ENCODE peak calls at places on chromosomes 2 and 18, in five cellular contexts. One of them, this sample, is unnamed.

GRCh38 chr18:11953113-11953512 is 28.2 kb upstream of the IMPA2 start:
- DNase-seq in lower leg skin: no peak
- DNase-seq in GM23338: no peak
- DNase-seq in MCF 10A: no peak
- DNase-seq in GM13976: no peak
- DNase-seq in this sample: no peak

GRCh38 chr18:33802955-33803354 is 224.9 kb downstream of the ASXL3 start:
- DNase-seq in lower leg skin: no peak
- DNase-seq in GM23338: no peak
- DNase-seq in MCF 10A: no peak
- DNase-seq in GM13976: no peak
- DNase-seq in this sample: no peak

GRCh38 chr18:78713726-78714125 is 265.9 kb upstream of the SALL3 start:
- DNase-seq in lower leg skin: no peak
- DNase-seq in GM23338: no peak
- DNase-seq in MCF 10A: no peak
- DNase-seq in GM13976: no peak
- DNase-seq in this sample: no peak

GRCh38 chr2:191582355-191582754 is 95.6 kb upstream of the NABP1 start:
- DNase-seq in lower leg skin: no peak
- DNase-seq in GM23338: no peak
- DNase-seq in MCF 10A: peak; percentile 85
- DNase-seq in GM13976: no peak
- DNase-seq in this sample: no peak

GRCh38 chr2:239385096-239386000 is 15.5 kb downstream of the HDAC4 start:
- DNase-seq in lower leg skin: no peak
- DNase-seq in GM23338: no peak
- DNase-seq in MCF 10A: no peak
- DNase-seq in GM13976: no peak
- DNase-seq in this sample: no peak

GRCh38 chr2:10076988-10077527 is 3.2 kb downstream of the CYS1 start:
- DNase-seq in lower leg skin: no peak
- DNase-seq in GM23338: no peak
- DNase-seq in MCF 10A: no peak
- DNase-seq in GM13976: no peak
- DNase-seq in this sample: no peak

GRCh38 chr2:235095569-235095968 is 143.8 kb downstream of the SH3BP4 start:
- DNase-seq in lower leg skin: no peak
- DNase-seq in GM23338: no peak
- DNase-seq in MCF 10A: peak; percentile 13
- DNase-seq in GM13976: no peak
- DNase-seq in this sample: no peak

GRCh38 chr2:240611601-240612210 is 13.6 kb upstream of the GPR35 start:
- DNase-seq in lower leg skin: no peak
- DNase-seq in GM23338: no peak
- DNase-seq in MCF 10A: no peak
- DNase-seq in GM13976: no peak
- DNase-seq in this sample: no peak

GRCh38 chr18:78685980-78686530 is 293.6 kb upstream of the SALL3 start:
- DNase-seq in lower leg skin: no peak
- DNase-seq in GM23338: no peak
- DNase-seq in MCF 10A: no peak
- DNase-seq in GM13976: no peak
- DNase-seq in this sample: no peak

GRCh38 chr2:60819155-60819862 is 62.1 kb upstream of the REL start:
- DNase-seq in lower leg skin: no peak
- DNase-seq in GM23338: no peak
- DNase-seq in MCF 10A: no peak
- DNase-seq in GM13976: no peak
- DNase-seq in this sample: peak; percentile 60

GRCh38 chr18:22868831-22869230 is 64.3 kb upstream of the RBBP8 start:
- DNase-seq in lower leg skin: no peak
- DNase-seq in GM23338: no peak
- DNase-seq in MCF 10A: no peak
- DNase-seq in GM13976: no peak
- DNase-seq in this sample: no peak

GRCh38 chr2:100877555-100877954 is 57.6 kb downstream of the NPAS2 start:
- DNase-seq in lower leg skin: no peak
- DNase-seq in GM23338: no peak
- DNase-seq in MCF 10A: peak; percentile 73
- DNase-seq in GM13976: no peak
- DNase-seq in this sample: no peak

GRCh38 chr2:187408926-187409325 is 39.1 kb downstream of the CALCRL start:
- DNase-seq in lower leg skin: no peak
- DNase-seq in GM23338: peak; percentile 77
- DNase-seq in MCF 10A: no peak
- DNase-seq in GM13976: no peak
- DNase-seq in this sample: no peak

GRCh38 chr2:25851740-25852503 is 26.4 kb downstream of the ASXL2 start:
- DNase-seq in lower leg skin: no peak
- DNase-seq in GM23338: peak; percentile 77
- DNase-seq in MCF 10A: peak; percentile 73
- DNase-seq in GM13976: peak; percentile 72
- DNase-seq in this sample: no peak

GRCh38 chr2:173354073-173354600 is 535 bp upstream of the CDCA7 start:
- DNase-seq in lower leg skin: no peak
- DNase-seq in GM23338: peak; percentile 73
- DNase-seq in MCF 10A: no peak
- DNase-seq in GM13976: peak; percentile 32
- DNase-seq in this sample: no peak

GRCh38 chr18:38539871-38540270 is 974.3 kb upstream of the CELF4 start:
- DNase-seq in lower leg skin: no peak
- DNase-seq in GM23338: no peak
- DNase-seq in MCF 10A: no peak
- DNase-seq in GM13976: no peak
- DNase-seq in this sample: no peak

GRCh38 chr2:202238234-202239197 is at the start of gene SUMO1:
- DNase-seq in lower leg skin: peak; percentile 88
- DNase-seq in GM23338: peak; percentile 97
- DNase-seq in MCF 10A: peak; percentile 90
- DNase-seq in GM13976: peak; percentile 95
- DNase-seq in this sample: peak; percentile 92

GRCh38 chr2:204691911-204692510 is 146.7 kb downstream of the PARD3B start:
- DNase-seq in lower leg skin: peak; percentile 53
- DNase-seq in GM23338: peak; percentile 85
- DNase-seq in MCF 10A: peak; percentile 86
- DNase-seq in GM13976: peak; percentile 5
- DNase-seq in this sample: no peak

GRCh38 chr2:48199076-48199475 is 292.8 kb upstream of the FBXO11 start:
- DNase-seq in lower leg skin: no peak
- DNase-seq in GM23338: peak; percentile 21
- DNase-seq in MCF 10A: no peak
- DNase-seq in GM13976: no peak
- DNase-seq in this sample: no peak

GRCh38 chr2:48198285-48198821 is 292.1 kb upstream of the FBXO11 start:
- DNase-seq in lower leg skin: no peak
- DNase-seq in GM23338: no peak
- DNase-seq in MCF 10A: no peak
- DNase-seq in GM13976: no peak
- DNase-seq in this sample: no peak

GRCh38 chr2:48197618-48198017 is 291.3 kb upstream of the FBXO11 start:
- DNase-seq in lower leg skin: no peak
- DNase-seq in GM23338: no peak
- DNase-seq in MCF 10A: no peak
- DNase-seq in GM13976: no peak
- DNase-seq in this sample: no peak

GRCh38 chr2:48194641-48195040 is 288.3 kb upstream of the FBXO11 start:
- DNase-seq in lower leg skin: no peak
- DNase-seq in GM23338: no peak
- DNase-seq in MCF 10A: no peak
- DNase-seq in GM13976: no peak
- DNase-seq in this sample: no peak

GRCh38 chr2:48195168-48195567 is 288.9 kb upstream of the FBXO11 start:
- DNase-seq in lower leg skin: no peak
- DNase-seq in GM23338: no peak
- DNase-seq in MCF 10A: no peak
- DNase-seq in GM13976: no peak
- DNase-seq in this sample: no peak
- TF ChIP-seq CTCF in lower leg skin: no peak
- TF ChIP-seq CTCF in GM23338: no peak
- TF ChIP-seq CTCF in MCF 10A: no peak
- TF ChIP-seq CTCF in GM13976: no peak
- TF ChIP-seq CTCF in this sample: no peak

GRCh38 chr18:45733535-45733934 is 9.6 kb downstream of the SLC14A1 start:
- DNase-seq in lower leg skin: no peak
- DNase-seq in GM23338: peak; percentile 78
- DNase-seq in MCF 10A: peak; percentile 14
- DNase-seq in GM13976: no peak
- DNase-seq in this sample: no peak
- TF ChIP-seq CTCF in lower leg skin: no peak
- TF ChIP-seq CTCF in GM23338: peak; percentile 85
- TF ChIP-seq CTCF in MCF 10A: no peak
- TF ChIP-seq CTCF in GM13976: no peak
- TF ChIP-seq CTCF in this sample: no peak

DNA sequence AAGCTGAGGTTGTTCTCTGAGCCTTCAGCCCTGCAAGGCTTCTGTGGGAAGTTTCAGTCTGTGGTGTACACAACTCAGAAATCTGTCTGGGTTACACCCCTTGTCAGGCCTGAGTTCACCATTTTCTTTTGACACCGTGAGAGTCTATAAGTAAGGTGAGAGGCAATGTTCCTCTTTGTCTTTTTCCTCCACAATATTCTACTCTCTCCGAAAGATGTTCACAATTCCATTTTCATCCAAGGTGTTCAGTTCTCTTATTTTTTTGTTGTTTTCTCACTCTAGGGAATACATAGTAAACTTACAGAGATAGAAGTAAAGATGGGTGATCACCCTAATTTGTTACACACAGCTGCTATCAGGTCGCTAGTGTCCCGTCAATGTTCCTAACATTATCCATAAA is 3.2 kb downstream of the ERMN start:
- DNase-seq in lower leg skin: no peak
- DNase-seq in GM23338: no peak
- DNase-seq in MCF 10A: no peak
- DNase-seq in GM13976: no peak
- DNase-seq in this sample: no peak
- TF ChIP-seq CTCF in lower leg skin: no peak
- TF ChIP-seq CTCF in GM23338: no peak
- TF ChIP-seq CTCF in MCF 10A: no peak
- TF ChIP-seq CTCF in GM13976: no peak
- TF ChIP-seq CTCF in this sample: no peak

GRCh38 chr2:237688081-237688480 is 60.7 kb downstream of the LRRFIP1 start:
- DNase-seq in lower leg skin: no peak
- DNase-seq in GM23338: no peak
- DNase-seq in MCF 10A: no peak
- DNase-seq in GM13976: no peak
- DNase-seq in this sample: no peak

GRCh38 chr2:237687666-237688065 is 60.3 kb downstream of the LRRFIP1 start:
- DNase-seq in lower leg skin: peak; percentile 96
- DNase-seq in GM23338: no peak
- DNase-seq in MCF 10A: peak; percentile 97
- DNase-seq in GM13976: peak; percentile 82
- DNase-seq in this sample: no peak

GRCh38 chr2:237686659-237687136 is 59.3 kb downstream of the LRRFIP1 start:
- DNase-seq in lower leg skin: no peak
- DNase-seq in GM23338: peak; percentile 56
- DNase-seq in MCF 10A: no peak
- DNase-seq in GM13976: no peak
- DNase-seq in this sample: no peak

GRCh38 chr2:237682901-237683670 is 55.7 kb downstream of the LRRFIP1 start:
- DNase-seq in lower leg skin: no peak
- DNase-seq in GM23338: no peak
- DNase-seq in MCF 10A: no peak
- DNase-seq in GM13976: no peak
- DNase-seq in this sample: no peak

GRCh38 chr2:237685408-237685807 is 58.0 kb downstream of the LRRFIP1 start:
- DNase-seq in lower leg skin: no peak
- DNase-seq in GM23338: peak; percentile 78
- DNase-seq in MCF 10A: peak; percentile 44
- DNase-seq in GM13976: no peak
- DNase-seq in this sample: no peak
- TF ChIP-seq CTCF in lower leg skin: no peak
- TF ChIP-seq CTCF in GM23338: peak; percentile 70
- TF ChIP-seq CTCF in MCF 10A: peak; percentile 15
- TF ChIP-seq CTCF in GM13976: no peak
- TF ChIP-seq CTCF in this sample: peak; percentile 52

This sample was measured in type B pancreatic cell.